ENCODE peak calls at places on chromosomes 4 and X, in seven cellular contexts. A, L, R, P, V, H and S are unnamed samples.
A peak's percentile ranks its signal among the peaks of the same experiment; 100 is the strongest.

GRCh38 chr4:54384563-54384962 is 155.5 kb downstream of the PDGFRA start:
- DNase-seq in H (peak; percentile 56), A (no peak), V (peak; percentile 47), P (peak; percentile 7), L (peak; percentile 14), R (peak; percentile 34), S (no peak)

GRCh38 chr4:113006632-113007031 is 42.8 kb upstream of the ANK2 start:
- DNase-seq in P (no peak), A (no peak), V (no peak), R (no peak), L (no peak), H (no peak), S (no peak)

GRCh38 chrX:1239681-1240142 is 27.3 kb upstream of the CRLF2 start:
- DNase-seq in A (peak; percentile 90), V (peak; percentile 69), R (no peak), H (peak; percentile 77), P (no peak), L (no peak), S (peak; percentile 25)

GRCh38 chr4:42398448-42399355 is 1.4 kb downstream of the SHISA3 start:
- DNase-seq in P (no peak), A (no peak), V (no peak), H (no peak), L (no peak), R (no peak), S (no peak)

GRCh38 chrX:44744828-44745227 is 99.0 kb upstream of the DUSP21 start:
- DNase-seq in R (no peak), V (no peak), P (no peak), H (no peak), L (no peak), A (no peak), S (no peak)

GRCh38 chrX:150857453-150857852 is 41.0 kb downstream of the CD99L2 start:
- DNase-seq in R (no peak), L (no peak), H (no peak), P (no peak), V (no peak), A (no peak), S (no peak)

GRCh38 chr4:79652232-79652631 is 244.2 kb upstream of the GK2 start:
- DNase-seq in V (no peak), A (no peak), H (no peak), P (no peak), R (peak; percentile 91), L (no peak), S (no peak)

GRCh38 chr4:149836546-149836945 is 20.9 kb upstream of the IQCM start:
- DNase-seq in P (no peak), L (no peak), V (no peak), A (no peak), R (peak; percentile 2), H (no peak), S (no peak)

GRCh38 chr4:109410776-109411175 is 22.8 kb upstream of the SEC24B start:
- DNase-seq in V (no peak), P (no peak), L (peak; percentile 56), R (no peak), A (no peak), H (no peak), S (no peak)

GRCh38 chr4:41281038-41281634 is 24.4 kb downstream of the UCHL1 start:
- DNase-seq in V (peak; percentile 64), P (peak; percentile 80), A (no peak), L (peak; percentile 64), R (peak; percentile 88), H (peak; percentile 54), S (no peak)

GRCh38 chr4:20253799-20254409 is 2.2 kb downstream of the SLIT2 start:
- DNase-seq in P (no peak), A (peak; percentile 45), H (peak; percentile 42), L (no peak), V (peak; percentile 19), R (peak; percentile 32), S (no peak)

GRCh38 chr4:159390648-159391047 is 287.8 kb downstream of the RAPGEF2 start:
- DNase-seq in H (no peak), V (no peak), L (peak; percentile 99), A (no peak), P (no peak), R (peak; percentile 91), S (no peak)

GRCh38 chrX:73577368-73577767 is 14.4 kb downstream of the CHIC1 start:
- DNase-seq in P (no peak), R (peak; percentile 67), V (no peak), H (no peak), A (no peak), L (peak; percentile 82), S (peak; percentile 5)

GRCh38 chr4:148442830-148443549 is 776 bp upstream of the NR3C2 start:
- DNase-seq in H (no peak), V (no peak), R (peak; percentile 21), L (no peak), P (peak; percentile 7), A (no peak), S (peak; percentile 45)

GRCh38 chrX:148593146-148593545 is 92.7 kb downstream of the AFF2 start:
- DNase-seq in H (no peak), V (no peak), P (peak; percentile 59), L (no peak), R (no peak), A (no peak), S (no peak)
- H3K4me1 ChIP-seq in H (no peaks in the 10 kb centered on the region), V (no peaks in the 10 kb centered on the region), P (peaks cover 69% of the 10 kb centered on the region), L (no peaks in the 10 kb centered on the region), R (no peaks in the 10 kb centered on the region), A (no peaks in the 10 kb centered on the region), S (no peaks in the 10 kb centered on the region)

GRCh38 chrX:70124678-70125077 is 8.6 kb upstream of the IGBP1 start:
- DNase-seq in V (no peak), R (no peak), A (no peak), H (no peak), P (no peak), L (no peak), S (no peak)
- H3K4me1 ChIP-seq in V (no peaks in the 10 kb centered on the region), R (no peaks in the 10 kb centered on the region), A (no peaks in the 10 kb centered on the region), H (no peaks in the 10 kb centered on the region), P (no peaks in the 10 kb centered on the region), L (peaks cover 3% of the 10 kb centered on the region), S (no peaks in the 10 kb centered on the region)

DNA sequence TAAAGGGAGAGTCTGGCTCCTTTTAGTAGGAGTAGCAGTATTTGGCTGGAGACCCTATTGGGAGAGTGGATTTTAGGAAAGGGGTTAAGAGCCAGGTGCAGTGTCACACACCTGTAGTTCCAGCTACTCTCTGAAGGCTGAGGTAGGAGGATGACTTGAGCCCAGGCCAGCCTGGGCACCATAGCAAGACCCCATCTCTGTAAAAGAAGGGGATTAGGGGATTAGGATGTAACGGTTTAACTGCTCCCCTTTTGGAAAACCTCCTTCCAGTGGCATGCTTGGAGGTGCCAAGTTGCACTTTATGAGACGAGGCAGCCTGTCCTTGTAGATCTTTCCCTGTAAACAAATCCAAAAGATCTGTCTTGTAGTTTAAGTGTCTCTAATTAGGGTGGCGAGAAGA is 140.0 kb downstream of the KLHL8 start:
- DNase-seq in L (no peak), A (no peak), H (no peak), P (no peak), R (no peak), V (no peak), S (no peak)
- H3K4me1 ChIP-seq in L (peaks cover 17% of the 10 kb centered on the region), A (peaks cover 67% of the 10 kb centered on the region), H (no peaks in the 10 kb centered on the region), P (peaks cover 4% of the 10 kb centered on the region), R (peaks cover 7% of the 10 kb centered on the region), V (peaks cover 21% of the 10 kb centered on the region), S (peaks cover 89% of the 10 kb centered on the region)

DNA sequence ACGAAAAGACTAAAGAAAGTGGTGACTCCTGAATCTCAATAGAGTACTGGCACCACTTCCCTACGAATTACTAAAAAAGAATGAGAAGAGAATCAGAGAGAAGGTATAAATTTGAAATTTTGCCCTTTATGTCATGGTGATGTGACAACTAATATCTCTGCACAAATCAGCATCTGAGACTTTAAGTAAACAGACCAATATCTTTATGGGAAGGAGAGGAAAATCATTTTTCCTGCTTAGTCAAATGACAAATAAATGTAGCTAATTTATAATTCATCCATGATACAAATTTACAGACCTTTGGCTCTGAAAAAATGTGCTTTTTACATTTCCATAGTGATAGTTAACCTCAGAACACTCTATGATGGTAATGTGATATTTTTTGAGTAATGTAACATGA is 424.8 kb upstream of the EPHA5 start:
- DNase-seq in H (no peak), R (no peak), L (no peak), V (no peak), A (no peak), P (no peak), S (no peak)
- H3K4me1 ChIP-seq in H (no peaks in the 10 kb centered on the region), R (no peaks in the 10 kb centered on the region), L (no peaks in the 10 kb centered on the region), V (no peaks in the 10 kb centered on the region), A (no peaks in the 10 kb centered on the region), P (no peaks in the 10 kb centered on the region), S (no peaks in the 10 kb centered on the region)